ENCODE peak calls at places on chromosomes 13 and 19, in six cellular contexts. One of them, this sample, is unnamed.

GRCh38 chr13:82118589-82118988 is 1763.7 kb downstream of the SLITRK1 start:
- DNase-seq in heart left ventricle: no peak
- DNase-seq in mammary epithelial cell: no peak
- DNase-seq in fibroblast of mammary gland: no peak
- DNase-seq in astrocyte of the cerebellum: no peak
- DNase-seq in colonic mucosa: no peak
- DNase-seq in this sample: no peak

GRCh38 chr13:102945324-102945815 is 99.5 kb downstream of the ERCC5 start:
- DNase-seq in heart left ventricle: no peak
- DNase-seq in mammary epithelial cell: no peak
- DNase-seq in fibroblast of mammary gland: no peak
- DNase-seq in astrocyte of the cerebellum: no peak
- DNase-seq in colonic mucosa: no peak
- DNase-seq in this sample: no peak

GRCh38 chr13:25932353-25932752 is 119.5 kb downstream of the SHISA2 start:
- DNase-seq in heart left ventricle: no peak
- DNase-seq in mammary epithelial cell: no peak
- DNase-seq in fibroblast of mammary gland: no peak
- DNase-seq in astrocyte of the cerebellum: no peak
- DNase-seq in colonic mucosa: no peak
- DNase-seq in this sample: no peak

GRCh38 chr19:55603581-55604292 is 1.7 kb upstream of the ZNF865 start:
- DNase-seq in heart left ventricle: no peak
- DNase-seq in mammary epithelial cell: no peak
- DNase-seq in fibroblast of mammary gland: no peak
- DNase-seq in astrocyte of the cerebellum: no peak
- DNase-seq in colonic mucosa: peak
- DNase-seq in this sample: no peak

GRCh38 chr19:13190781-13191540 is 40.8 kb downstream of the IER2 start:
- DNase-seq in heart left ventricle: no peak
- DNase-seq in mammary epithelial cell: no peak
- DNase-seq in fibroblast of mammary gland: no peak
- DNase-seq in astrocyte of the cerebellum: no peak
- DNase-seq in colonic mucosa: peak
- DNase-seq in this sample: no peak

GRCh38 chr13:106155411-106155810 is 380.1 kb downstream of the EFNB2 start:
- DNase-seq in heart left ventricle: no peak
- DNase-seq in mammary epithelial cell: peak
- DNase-seq in fibroblast of mammary gland: peak
- DNase-seq in astrocyte of the cerebellum: no peak
- DNase-seq in colonic mucosa: no peak
- DNase-seq in this sample: no peak

GRCh38 chr19:50025794-50026549 is at the start of gene ZNF473:
- DNase-seq in heart left ventricle: peak
- DNase-seq in mammary epithelial cell: peak
- DNase-seq in fibroblast of mammary gland: peak
- DNase-seq in astrocyte of the cerebellum: peak
- DNase-seq in colonic mucosa: peak
- DNase-seq in this sample: no peak

GRCh38 chr13:43390101-43390500 is 366.7 kb downstream of the DNAJC15 start:
- DNase-seq in heart left ventricle: no peak
- DNase-seq in mammary epithelial cell: no peak
- DNase-seq in fibroblast of mammary gland: peak
- DNase-seq in astrocyte of the cerebellum: no peak
- DNase-seq in colonic mucosa: no peak
- DNase-seq in this sample: no peak

GRCh38 chr13:21735621-21736401 is 64.9 kb downstream of the FGF9 start:
- DNase-seq in heart left ventricle: peak
- DNase-seq in mammary epithelial cell: no peak
- DNase-seq in fibroblast of mammary gland: no peak
- DNase-seq in astrocyte of the cerebellum: no peak
- DNase-seq in colonic mucosa: no peak
- DNase-seq in this sample: no peak

GRCh38 chr13:41577437-41577836 is 120.1 kb downstream of the RGCC start:
- DNase-seq in heart left ventricle: peak
- DNase-seq in mammary epithelial cell: no peak
- DNase-seq in fibroblast of mammary gland: peak
- DNase-seq in astrocyte of the cerebellum: peak
- DNase-seq in colonic mucosa: peak
- DNase-seq in this sample: no peak

GRCh38 chr19:49556412-49557398 is 23.7 kb downstream of the NOSIP start:
- DNase-seq in heart left ventricle: no peak
- DNase-seq in mammary epithelial cell: no peak
- DNase-seq in fibroblast of mammary gland: peak
- DNase-seq in astrocyte of the cerebellum: no peak
- DNase-seq in colonic mucosa: no peak
- DNase-seq in this sample: no peak

GRCh38 chr13:20796791-20797513 is 23.2 kb upstream of the EEF1AKMT1 start:
- DNase-seq in heart left ventricle: no peak
- DNase-seq in mammary epithelial cell: no peak
- DNase-seq in fibroblast of mammary gland: peak
- DNase-seq in astrocyte of the cerebellum: no peak
- DNase-seq in colonic mucosa: no peak
- DNase-seq in this sample: no peak

GRCh38 chr13:74047925-74048324 is 86.3 kb downstream of the KLF12 start:
- DNase-seq in heart left ventricle: no peak
- DNase-seq in mammary epithelial cell: peak
- DNase-seq in fibroblast of mammary gland: no peak
- DNase-seq in astrocyte of the cerebellum: no peak
- DNase-seq in colonic mucosa: peak
- DNase-seq in this sample: no peak

GRCh38 chr13:23695711-23696512 is 125.7 kb downstream of the TNFRSF19 start:
- DNase-seq in heart left ventricle: peak
- DNase-seq in mammary epithelial cell: no peak
- DNase-seq in fibroblast of mammary gland: no peak
- DNase-seq in astrocyte of the cerebellum: no peak
- DNase-seq in colonic mucosa: peak
- DNase-seq in this sample: no peak

GRCh38 chr13:97344250-97345175 is 89.5 kb upstream of the RAP2A start:
- DNase-seq in heart left ventricle: peak
- DNase-seq in mammary epithelial cell: peak
- DNase-seq in fibroblast of mammary gland: peak
- DNase-seq in astrocyte of the cerebellum: peak
- DNase-seq in colonic mucosa: peak
- DNase-seq in this sample: no peak

GRCh38 chr13:43006893-43007631 is 15.0 kb upstream of the EPSTI1 start:
- DNase-seq in heart left ventricle: no peak
- DNase-seq in mammary epithelial cell: peak
- DNase-seq in fibroblast of mammary gland: peak
- DNase-seq in astrocyte of the cerebellum: peak
- DNase-seq in colonic mucosa: no peak
- DNase-seq in this sample: no peak

GRCh38 chr19:18798384-18799352 is 7.6 kb upstream of the COMP start:
- DNase-seq in heart left ventricle: no peak
- DNase-seq in mammary epithelial cell: no peak
- DNase-seq in fibroblast of mammary gland: no peak
- DNase-seq in astrocyte of the cerebellum: no peak
- DNase-seq in colonic mucosa: peak
- DNase-seq in this sample: no peak

GRCh38 chr13:44543424-44543823 is 32.7 kb downstream of the TSC22D1 start:
- DNase-seq in heart left ventricle: no peak
- DNase-seq in mammary epithelial cell: no peak
- DNase-seq in fibroblast of mammary gland: no peak
- DNase-seq in astrocyte of the cerebellum: no peak
- DNase-seq in colonic mucosa: no peak
- DNase-seq in this sample: no peak

GRCh38 chr13:66967825-66968597 is 262.1 kb downstream of the PCDH9 start:
- DNase-seq in heart left ventricle: no peak
- DNase-seq in mammary epithelial cell: no peak
- DNase-seq in fibroblast of mammary gland: no peak
- DNase-seq in astrocyte of the cerebellum: no peak
- DNase-seq in colonic mucosa: no peak
- DNase-seq in this sample: no peak

GRCh38 chr13:99982741-99983400 is 1.3 kb downstream of the ZIC2 start:
- DNase-seq in heart left ventricle: no peak
- DNase-seq in mammary epithelial cell: no peak
- DNase-seq in fibroblast of mammary gland: no peak
- DNase-seq in astrocyte of the cerebellum: no peak
- DNase-seq in colonic mucosa: no peak
- DNase-seq in this sample: no peak

GRCh38 chr13:40087021-40088002 is 431.9 kb downstream of the COG6 start:
- DNase-seq in heart left ventricle: no peak
- DNase-seq in mammary epithelial cell: peak
- DNase-seq in fibroblast of mammary gland: no peak
- DNase-seq in astrocyte of the cerebellum: no peak
- DNase-seq in colonic mucosa: no peak
- DNase-seq in this sample: no peak

GRCh38 chr13:23433171-23434153 is at the start of gene SACS:
- DNase-seq in heart left ventricle: no peak
- DNase-seq in mammary epithelial cell: peak
- DNase-seq in fibroblast of mammary gland: peak
- DNase-seq in astrocyte of the cerebellum: peak
- DNase-seq in colonic mucosa: no peak
- DNase-seq in this sample: no peak

GRCh38 chr19:13118424-13119193 is 545 bp downstream of the NACC1 start:
- DNase-seq in heart left ventricle: peak
- DNase-seq in mammary epithelial cell: peak
- DNase-seq in fibroblast of mammary gland: peak
- DNase-seq in astrocyte of the cerebellum: no peak
- DNase-seq in colonic mucosa: peak
- DNase-seq in this sample: no peak

GRCh38 chr13:110008816-110009215 is 222.4 kb upstream of the IRS2 start:
- DNase-seq in heart left ventricle: no peak
- DNase-seq in mammary epithelial cell: no peak
- DNase-seq in fibroblast of mammary gland: no peak
- DNase-seq in astrocyte of the cerebellum: no peak
- DNase-seq in colonic mucosa: no peak
- DNase-seq in this sample: no peak

GRCh38 chr13:98370806-98371553 is 193.9 kb upstream of the RNF113B start:
- DNase-seq in heart left ventricle: peak
- DNase-seq in mammary epithelial cell: no peak
- DNase-seq in fibroblast of mammary gland: peak
- DNase-seq in astrocyte of the cerebellum: peak
- DNase-seq in colonic mucosa: no peak
- DNase-seq in this sample: peak

GRCh38 chr19:19461306-19461670 is 54.1 kb downstream of the TSSK6 start:
- DNase-seq in heart left ventricle: no peak
- DNase-seq in mammary epithelial cell: no peak
- DNase-seq in fibroblast of mammary gland: no peak
- DNase-seq in astrocyte of the cerebellum: no peak
- DNase-seq in colonic mucosa: no peak
- DNase-seq in this sample: no peak

GRCh38 chr13:24925318-24926231 is 161.6 kb downstream of the RNF17 start:
- DNase-seq in heart left ventricle: no peak
- DNase-seq in mammary epithelial cell: no peak
- DNase-seq in fibroblast of mammary gland: no peak
- DNase-seq in astrocyte of the cerebellum: no peak
- DNase-seq in colonic mucosa: no peak
- DNase-seq in this sample: no peak

GRCh38 chr13:51869921-51870320 is 8.2 kb downstream of the CCDC70 start:
- DNase-seq in heart left ventricle: no peak
- DNase-seq in mammary epithelial cell: no peak
- DNase-seq in fibroblast of mammary gland: no peak
- DNase-seq in astrocyte of the cerebellum: no peak
- DNase-seq in colonic mucosa: no peak
- DNase-seq in this sample: no peak
- H3K4me3 ChIP-seq in heart left ventricle: no peak
- H3K4me3 ChIP-seq in mammary epithelial cell: no peak
- H3K4me3 ChIP-seq in fibroblast of mammary gland: no peak
- H3K4me3 ChIP-seq in astrocyte of the cerebellum: no peak
- H3K4me3 ChIP-seq in colonic mucosa: no peak
- H3K4me3 ChIP-seq in this sample: no peak

GRCh38 chr19:3691726-3692125 is 8.5 kb downstream of the PIP5K1C start:
- DNase-seq in heart left ventricle: no peak
- DNase-seq in mammary epithelial cell: no peak
- DNase-seq in fibroblast of mammary gland: no peak
- DNase-seq in astrocyte of the cerebellum: no peak
- DNase-seq in colonic mucosa: no peak
- DNase-seq in this sample: no peak

GRCh38 chr19:3693030-3693925 is 7.0 kb downstream of the PIP5K1C start:
- DNase-seq in heart left ventricle: no peak
- DNase-seq in mammary epithelial cell: no peak
- DNase-seq in fibroblast of mammary gland: no peak
- DNase-seq in astrocyte of the cerebellum: no peak
- DNase-seq in colonic mucosa: no peak
- DNase-seq in this sample: no peak

GRCh38 chr19:3691372-3691716 is 8.9 kb downstream of the PIP5K1C start:
- DNase-seq in heart left ventricle: no peak
- DNase-seq in mammary epithelial cell: no peak
- DNase-seq in fibroblast of mammary gland: no peak
- DNase-seq in astrocyte of the cerebellum: no peak
- DNase-seq in colonic mucosa: no peak
- DNase-seq in this sample: no peak

GRCh38 chr19:3690551-3691371 is 9.5 kb downstream of the PIP5K1C start:
- DNase-seq in heart left ventricle: no peak
- DNase-seq in mammary epithelial cell: no peak
- DNase-seq in fibroblast of mammary gland: no peak
- DNase-seq in astrocyte of the cerebellum: no peak
- DNase-seq in colonic mucosa: no peak
- DNase-seq in this sample: no peak

DNA sequence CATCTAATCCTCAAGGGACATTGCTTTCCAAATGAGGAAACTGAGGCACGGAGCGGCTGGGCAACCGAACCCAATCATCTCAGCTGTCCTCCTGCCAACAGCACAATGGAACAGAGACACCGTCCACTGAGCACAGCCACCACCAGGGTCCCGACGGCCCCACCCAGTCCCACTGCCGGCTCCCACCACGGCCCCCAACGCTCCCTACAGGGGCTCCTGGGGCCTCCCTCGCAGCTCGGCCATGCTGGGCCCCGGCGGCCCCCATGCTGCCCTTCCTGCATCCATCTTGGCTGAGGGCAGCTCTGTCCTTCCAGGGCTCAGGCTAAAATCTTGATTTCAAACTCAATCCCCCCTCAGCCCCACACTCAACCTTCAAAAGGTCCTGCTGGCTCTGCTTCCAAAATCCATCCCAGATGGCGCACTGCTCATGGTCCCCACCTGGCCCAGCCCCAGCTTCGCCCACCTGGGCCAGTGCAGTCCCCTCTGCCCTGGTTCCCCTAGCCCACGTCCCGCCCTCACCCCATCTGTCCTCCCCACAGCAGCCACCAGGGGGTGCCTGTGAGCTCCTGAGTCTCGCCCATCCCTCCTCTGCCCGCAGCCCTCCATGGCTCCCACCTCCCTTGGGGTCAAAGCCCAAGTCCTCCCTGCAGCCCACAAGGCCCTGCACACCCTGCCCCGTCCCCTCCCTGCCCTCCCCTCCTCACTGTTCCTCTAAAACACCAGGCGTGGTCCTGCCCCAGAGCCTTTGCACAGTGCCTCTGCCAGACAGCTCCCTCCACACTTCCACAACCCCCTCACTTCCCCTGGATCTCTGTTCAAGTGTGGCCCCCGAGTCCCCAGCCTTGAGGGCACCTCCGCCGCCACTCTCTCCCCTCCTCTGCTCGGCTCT is 7.9 kb downstream of the PIP5K1C start:
- DNase-seq in heart left ventricle: no peak
- DNase-seq in mammary epithelial cell: no peak
- DNase-seq in fibroblast of mammary gland: no peak
- DNase-seq in astrocyte of the cerebellum: no peak
- DNase-seq in colonic mucosa: no peak
- DNase-seq in this sample: no peak
- TF ChIP-seq CTCF in heart left ventricle: peak
- TF ChIP-seq CTCF in mammary epithelial cell: peak
- TF ChIP-seq CTCF in fibroblast of mammary gland: peak
- TF ChIP-seq CTCF in astrocyte of the cerebellum: peak
- TF ChIP-seq CTCF in colonic mucosa: peak
- TF ChIP-seq CTCF in this sample: peak

GRCh38 chr19:40423938-40424337 is 1.9 kb downstream of the SERTAD1 start:
- DNase-seq in heart left ventricle: no peak
- DNase-seq in mammary epithelial cell: no peak
- DNase-seq in fibroblast of mammary gland: no peak
- DNase-seq in astrocyte of the cerebellum: no peak
- DNase-seq in colonic mucosa: no peak
- DNase-seq in this sample: no peak
- H3K4me3 ChIP-seq in heart left ventricle: peak
- H3K4me3 ChIP-seq in mammary epithelial cell: peak
- H3K4me3 ChIP-seq in fibroblast of mammary gland: peak
- H3K4me3 ChIP-seq in astrocyte of the cerebellum: peak
- H3K4me3 ChIP-seq in colonic mucosa: peak
- H3K4me3 ChIP-seq in this sample: peak

GRCh38 chr19:5109560-5109959 is 140.6 kb downstream of the KDM4B start:
- DNase-seq in heart left ventricle: no peak
- DNase-seq in mammary epithelial cell: no peak
- DNase-seq in fibroblast of mammary gland: no peak
- DNase-seq in astrocyte of the cerebellum: no peak
- DNase-seq in colonic mucosa: no peak
- DNase-seq in this sample: no peak
- TF ChIP-seq CTCF in heart left ventricle: no peak
- TF ChIP-seq CTCF in mammary epithelial cell: no peak
- TF ChIP-seq CTCF in fibroblast of mammary gland: no peak
- TF ChIP-seq CTCF in astrocyte of the cerebellum: no peak
- TF ChIP-seq CTCF in colonic mucosa: no peak
- TF ChIP-seq CTCF in this sample: no peak